ENCODE peak calls at places on chromosomes 6 and 20, in nine cellular contexts. N is adrenal gland; E is fibroblast of lung; B is body of pancreas; O is lung; A is naive thymus-derived CD4-positive, alpha-beta T cell; H is BE2C; T is left ventricle myocardium inferior; G is spleen. K is an unnamed sample.

GRCh38 chr20:32282461-32282860 is 5.0 kb downstream of the KIF3B start:
- DNase-seq in T (peak; percentile 57), B (peak; percentile 82), O (no peak), A (no peak), N (peak; percentile 35), H (no peak), G (no peak), E (no peak), K (no peak)

GRCh38 chr20:20489054-20489453 is 121.2 kb downstream of the INSM1 start:
- DNase-seq in H (no peak), T (no peak), A (no peak), B (no peak), E (peak; percentile 28), N (no peak), G (no peak), O (no peak), K (no peak)

GRCh38 chr20:50645253-50646068 is 45.9 kb downstream of the RIPOR3 start:
- DNase-seq in E (peak; percentile 99), T (peak; percentile 58), O (peak; percentile 83), A (no peak), H (peak; percentile 36), B (peak; percentile 57), G (no peak), N (peak; percentile 86), K (peak; percentile 83)

GRCh38 chr20:17971571-17972013 is 2.8 kb downstream of the MGME1 start:
- DNase-seq in H (no peak), A (no peak), O (no peak), E (peak; percentile 37), B (no peak), T (no peak), G (no peak), N (no peak), K (no peak)

GRCh38 chr6:35388772-35389352 is 46.5 kb downstream of the PPARD start:
- DNase-seq in N (no peak), H (no peak), T (no peak), E (no peak), O (no peak), G (no peak), A (no peak), B (no peak), K (no peak)

GRCh38 chr20:58457083-58457680 is 58.0 kb downstream of the APCDD1L start:
- DNase-seq in E (peak; percentile 52), O (no peak), N (no peak), H (peak; percentile 93), G (no peak), A (no peak), T (no peak), B (no peak), K (peak; percentile 94)

GRCh38 chr6:5085638-5086293 is 625 bp downstream of the PPP1R3G start:
- DNase-seq in E (peak; percentile 38), H (peak; percentile 49), N (peak; percentile 60), T (peak; percentile 39), B (no peak), O (no peak), A (no peak), G (peak; percentile 81), K (no peak)

GRCh38 chr6:90645634-90646033 is 58.8 kb upstream of the MAP3K7 start:
- DNase-seq in N (no peak), E (no peak), A (no peak), G (no peak), O (no peak), T (no peak), H (no peak), B (no peak), K (peak; percentile 45)

GRCh38 chr20:47040506-47041125 is 146.0 kb downstream of the EYA2 start:
- DNase-seq in A (no peak), E (no peak), B (no peak), H (no peak), O (no peak), N (no peak), T (no peak), G (no peak), K (no peak)

GRCh38 chr20:11158146-11158545 is 484.3 kb upstream of the JAG1 start:
- DNase-seq in H (no peak), E (no peak), G (no peak), O (no peak), A (no peak), N (no peak), B (no peak), T (no peak), K (peak; percentile 59)

GRCh38 chr6:27668442-27669275 is 195.8 kb upstream of the ZNF184 start:
- DNase-seq in B (peak; percentile 50), A (no peak), H (peak; percentile 74), G (no peak), E (peak; percentile 73), T (no peak), O (no peak), N (no peak), K (peak; percentile 80)

GRCh38 chr6:129645371-129646139 is 64.4 kb downstream of the ARHGAP18 start:
- DNase-seq in B (no peak), N (no peak), A (no peak), H (no peak), T (no peak), O (no peak), G (no peak), E (peak; percentile 66), K (peak; percentile 81)

GRCh38 chr20:51586005-51586440 is 43.5 kb upstream of the NFATC2 start:
- DNase-seq in O (no peak), T (no peak), A (no peak), N (no peak), G (no peak), H (no peak), B (no peak), E (peak; percentile 48), K (peak; percentile 45)

GRCh38 chr20:3000852-3001523 is 42.4 kb upstream of the GNRH2 start:
- DNase-seq in T (no peak), B (no peak), G (no peak), O (no peak), A (peak; percentile 66), E (peak; percentile 33), H (no peak), N (no peak), K (peak; percentile 66)

GRCh38 chr6:43758617-43759050 is 11.4 kb upstream of the VEGFA start:
- DNase-seq in H (peak; percentile 64), A (no peak), G (peak; percentile 68), N (no peak), E (no peak), T (peak; percentile 13), O (no peak), B (no peak), K (no peak)

GRCh38 chr20:11394145-11394833 is 523.4 kb upstream of the BTBD3 start:
- DNase-seq in T (no peak), B (no peak), H (no peak), A (no peak), O (no peak), E (peak; percentile 25), N (no peak), G (no peak), K (peak; percentile 83)

DNA sequence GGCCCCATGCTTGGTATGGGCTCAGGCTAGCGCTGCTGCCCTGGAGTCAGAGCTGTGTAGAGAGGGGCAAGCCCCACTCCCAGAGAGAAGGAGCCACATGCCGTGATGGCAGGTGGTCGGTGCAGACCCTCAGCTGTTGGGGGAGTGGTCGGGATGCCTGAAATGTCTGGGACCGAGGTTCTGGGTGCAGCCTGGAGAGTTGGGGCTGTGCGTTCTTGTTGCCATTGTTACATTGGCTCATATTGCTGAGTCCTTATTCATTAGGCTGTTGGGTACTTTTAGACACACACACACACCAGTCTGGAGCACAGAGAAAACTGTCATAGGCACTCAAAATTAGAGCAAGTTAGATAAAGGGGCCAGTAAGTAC is 83.9 kb downstream of the UNC5CL start:
- DNase-seq in H (no peak), N (no peak), E (no peak), T (no peak), A (no peak), O (no peak), G (no peak), B (no peak), K (no peak)
- H3K4me3 ChIP-seq in H (no peak overlapping the region), N (no peak overlapping the region), E (no peak overlapping the region), T (no peak overlapping the region), A (no peak overlapping the region), O (no peak overlapping the region), G (no peak overlapping the region), B (no peak overlapping the region), K (no peak overlapping the region)

DNA sequence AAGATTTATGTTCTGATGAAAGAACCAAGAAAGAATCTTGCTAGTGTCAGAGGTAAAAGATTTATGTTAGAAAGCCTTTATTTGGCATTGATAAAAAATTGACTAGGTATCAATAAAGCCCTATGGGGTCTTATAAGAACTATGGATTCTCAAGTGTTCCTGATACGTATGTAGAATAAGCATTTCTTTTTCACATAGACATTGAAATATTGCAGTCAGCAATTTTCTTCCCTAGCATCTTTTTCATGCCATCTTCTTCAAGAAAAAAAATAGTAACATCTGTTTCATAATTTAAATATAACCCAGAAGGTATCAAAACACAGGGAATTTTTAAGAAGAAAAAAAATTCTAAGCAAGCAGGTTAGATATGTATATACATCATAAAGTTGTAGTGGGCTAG is 230.6 kb downstream of the CENPW start:
- DNase-seq in B (no peak), N (no peak), A (no peak), E (no peak), O (no peak), T (no peak), G (no peak), H (no peak), K (no peak)
- H3K27me3 ChIP-seq in B (no peaks in the 10 kb centered on the region), N (no peaks in the 10 kb centered on the region), A (no peaks in the 10 kb centered on the region), E (no peaks in the 10 kb centered on the region), O (no peaks in the 10 kb centered on the region), T (no peaks in the 10 kb centered on the region), G (no peaks in the 10 kb centered on the region), H (no peaks in the 10 kb centered on the region), K (no peaks in the 10 kb centered on the region)

DNA sequence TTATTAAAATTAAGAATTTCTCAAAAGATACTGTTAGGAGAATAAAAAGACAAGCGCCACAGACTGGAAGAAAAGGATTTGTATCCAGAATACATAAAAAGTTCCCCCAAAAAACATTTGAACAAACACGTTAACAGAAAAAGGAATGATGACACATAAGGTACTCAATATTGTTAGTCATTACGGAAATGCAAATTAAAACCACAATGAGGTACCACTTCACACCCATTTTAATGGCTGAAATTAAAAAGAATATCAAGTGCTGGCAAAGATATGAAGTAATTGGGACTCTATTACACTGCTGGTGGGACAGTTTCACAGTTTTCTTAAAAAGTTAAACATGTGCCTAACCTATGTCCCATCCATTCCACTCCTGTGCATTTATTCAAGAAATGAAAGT is 51.4 kb downstream of the HECA start:
- DNase-seq in G (no peak), E (no peak), A (no peak), T (no peak), B (no peak), N (no peak), O (no peak), H (no peak), K (peak; percentile 66)
- H3K4me3 ChIP-seq in G (no peak overlapping the region), E (no peak overlapping the region), A (no peak overlapping the region), T (no peak overlapping the region), B (no peak overlapping the region), N (no peak overlapping the region), O (no peak overlapping the region), H (no peak overlapping the region), K (no peak overlapping the region)

DNA sequence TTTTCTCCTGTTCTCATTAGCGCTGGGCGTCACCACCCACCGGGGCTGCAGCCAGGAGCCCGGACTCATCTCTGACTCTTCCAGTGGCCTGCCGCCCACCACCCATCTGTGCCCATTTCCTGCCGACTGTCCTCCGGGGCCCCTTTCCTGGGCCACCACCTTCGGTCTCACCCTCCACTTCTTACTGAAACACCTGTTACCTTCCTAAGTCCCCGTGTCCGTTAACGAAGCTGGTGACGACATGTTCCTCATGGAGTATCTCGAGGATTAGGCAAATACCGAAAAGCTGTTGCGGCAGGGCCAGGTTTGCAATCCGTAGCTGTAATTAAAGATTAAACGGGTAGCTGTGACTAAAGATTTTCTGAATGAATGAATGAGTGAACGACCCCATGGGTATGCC is 80.2 kb downstream of the SRC start:
- DNase-seq in H (no peak), A (no peak), B (no peak), T (no peak), N (no peak), G (no peak), O (no peak), E (no peak), K (no peak)
- H3K27me3 ChIP-seq in H (no peaks in the 10 kb centered on the region), A (no peaks in the 10 kb centered on the region), B (no peaks in the 10 kb centered on the region), T (peaks cover 79% of the 10 kb centered on the region), N (no peaks in the 10 kb centered on the region), G (no peaks in the 10 kb centered on the region), O (no peaks in the 10 kb centered on the region), E (peaks cover 39% of the 10 kb centered on the region), K (peaks cover 31% of the 10 kb centered on the region)

K was measured in bronchial epithelial cell.